ENCODE peak calls at places on chromosomes 16 and 17, in four cellular contexts. T is neural progenitor cell, E is heart left ventricle, V is astrocyte of the spinal cord. O is an unnamed sample.

GRCh38 chr16:31008154-31008950 is 2.1 kb downstream of the STX1B start:
- DNase-seq in V (peak; percentile 86), E (no peak), T (no peak), O (peak; percentile 55)

GRCh38 chr17:68459030-68459376 is 1.7 kb upstream of the WIPI1 start:
- DNase-seq in T (no peak), V (no peak), E (no peak), O (no peak)

GRCh38 chr17:2040942-2041560 is 771 bp upstream of the OVCA2 start:
- DNase-seq in E (no peak), V (no peak), T (no peak), O (no peak)

GRCh38 chr17:46154151-46154816 is 38.9 kb downstream of the KANSL1 start:
- DNase-seq in T (no peak), V (peak; percentile 53), E (no peak), O (no peak)

GRCh38 chr17:34195987-34196386 is 59.1 kb upstream of the CCL2 start:
- DNase-seq in E (no peak), V (no peak), T (no peak), O (no peak)

GRCh38 chr16:14249291-14250032 is 178.3 kb downstream of the MRTFB start:
- DNase-seq in V (peak; percentile 52), E (no peak), T (peak; percentile 39), O (peak; percentile 46)

GRCh38 chr17:40311575-40311974 is 2.6 kb downstream of the RARA start:
- DNase-seq in T (no peak), V (no peak), E (peak; percentile 66), O (peak; percentile 54)

GRCh38 chr16:66695935-66696668 is 441 bp downstream of the CMTM4 start:
- DNase-seq in T (peak; percentile 21), V (no peak), E (no peak), O (peak; percentile 56)

GRCh38 chr16:67968440-67969285 is at the start of gene SLC12A4:
- DNase-seq in V (peak; percentile 69), E (peak; percentile 93), T (peak; percentile 80), O (peak; percentile 68)

GRCh38 chr16:79839851-79840321 is 239.3 kb upstream of the MAF start:
- DNase-seq in T (no peak), V (no peak), E (peak; percentile 24), O (no peak)

GRCh38 chr16:73058221-73058615 is 10.3 kb upstream of the ZFHX3 start:
- DNase-seq in E (peak; percentile 54), V (no peak), T (no peak), O (peak; percentile 57)

GRCh38 chr16:62036807-62037135 is 533 bp upstream of the CDH8 start:
- DNase-seq in E (no peak), V (no peak), T (peak; percentile 67), O (no peak)

GRCh38 chr16:73569266-73569665 is 521.3 kb upstream of the ZFHX3 start:
- DNase-seq in E (no peak), T (no peak), V (no peak), O (no peak)

GRCh38 chr16:88287219-88287618 is 95.5 kb upstream of the ZNF469 start:
- DNase-seq in E (no peak), T (no peak), V (no peak), O (no peak)

GRCh38 chr17:63029520-63029919 is 63.5 kb downstream of the TANC2 start:
- DNase-seq in E (no peak), T (no peak), V (peak; percentile 65), O (peak; percentile 52)

GRCh38 chr17:71959129-71959528 is 161.7 kb upstream of the SOX9 start:
- DNase-seq in V (peak; percentile 13), E (no peak), T (peak; percentile 16), O (peak; percentile 48)

GRCh38 chr17:75504347-75505151 is 10.8 kb downstream of the CASKIN2 start:
- DNase-seq in V (no peak), T (peak; percentile 67), E (no peak), O (peak; percentile 52)

GRCh38 chr17:80035687-80035936 is at the start of gene TBC1D16:
- DNase-seq in V (no peak), E (no peak), T (no peak), O (no peak)

GRCh38 chr16:14527411-14528044 is 102.5 kb downstream of the PARN start:
- DNase-seq in V (no peak), E (no peak), T (no peak), O (peak; percentile 45)

GRCh38 chr17:73399056-73399455 is 87.3 kb upstream of the CDC42EP4 start:
- DNase-seq in V (no peak), T (no peak), E (no peak), O (no peak)

GRCh38 chr16:4205971-4206370 is 35.9 kb downstream of the SRL start:
- DNase-seq in E (no peak), T (no peak), V (no peak), O (no peak)

GRCh38 chr16:53713403-53714013 is 9.6 kb downstream of the FTO start:
- DNase-seq in T (no peak), V (no peak), E (no peak), O (no peak)

GRCh38 chr16:65117701-65118448 is 4.0 kb downstream of the CDH11 start:
- DNase-seq in E (peak; percentile 70), T (peak; percentile 86), V (peak; percentile 87), O (peak; percentile 84)

GRCh38 chr17:57703273-57703672 is 41.8 kb downstream of the CCDC182 start:
- DNase-seq in T (no peak), E (no peak), V (no peak), O (no peak)

GRCh38 chr17:27379863-27380533 is 76.2 kb upstream of the KSR1 start:
- DNase-seq in E (peak; percentile 82), V (peak; percentile 64), T (peak; percentile 77), O (peak; percentile 21)

DNA sequence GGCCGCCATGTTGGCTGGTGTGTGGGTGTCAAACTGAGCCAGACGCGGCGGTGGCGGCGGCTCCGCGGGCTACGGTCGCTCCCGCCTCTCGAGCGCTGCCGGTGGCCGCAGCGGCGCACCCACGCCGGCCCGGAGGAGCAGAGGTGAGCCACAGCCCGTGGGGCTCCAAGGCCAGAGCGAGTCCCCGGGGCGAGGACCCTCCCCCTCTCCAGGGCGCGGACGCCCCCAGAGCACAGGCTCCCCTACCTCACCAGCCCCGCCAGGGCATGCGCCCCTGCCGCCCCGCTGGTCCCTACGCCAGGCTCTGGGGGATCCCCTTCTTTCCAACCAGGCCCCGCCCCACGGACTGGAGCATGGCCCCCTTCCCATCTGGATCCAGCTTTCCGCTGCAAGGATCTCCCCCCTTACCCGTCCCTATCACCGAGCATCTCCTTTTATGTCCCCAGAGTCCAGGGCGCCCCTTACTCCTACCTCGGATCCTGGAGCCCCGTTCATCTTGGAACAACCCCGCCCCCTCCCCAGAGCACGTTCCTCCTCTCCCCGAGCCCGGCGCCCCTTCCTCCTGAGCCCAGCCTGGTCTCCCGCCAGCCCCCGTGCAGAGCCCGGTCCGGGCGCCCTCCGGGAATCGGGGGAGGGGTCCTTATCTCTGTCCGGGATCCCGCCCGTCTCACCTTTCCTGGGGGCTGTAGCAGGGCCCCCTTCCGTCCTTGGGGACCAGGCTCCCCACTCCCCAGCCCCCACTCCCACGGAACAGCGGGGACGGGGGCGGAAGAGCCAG is 412 bp downstream of the EPN2 start:
- DNase-seq in T (peak; percentile 72), V (no peak), E (peak; percentile 50), O (no peak)
- TF ChIP-seq CTCF in T (peak; percentile 31), V (no peak), E (no peak), O (no peak)

GRCh38 chr16:75647492-75648264 is at the start of the genes KARS1 and TERF2IP:
- DNase-seq in V (peak; percentile 94), E (peak; percentile 94), T (peak; percentile 96), O (peak; percentile 95)

GRCh38 chr16:75640598-75640997 is 6.9 kb downstream of the KARS1 start:
- DNase-seq in V (no peak), T (no peak), E (no peak), O (no peak)

GRCh38 chr16:75648265-75649076 is 898 bp downstream of the TERF2IP start:
- DNase-seq in T (peak; percentile 88), E (peak; percentile 90), V (peak; percentile 76), O (peak; percentile 82)

GRCh38 chr16:75647138-75647491 is 350 bp downstream of the KARS1 start:
- DNase-seq in T (no peak), V (no peak), E (no peak), O (no peak)

GRCh38 chr16:75644240-75645012 is 3.0 kb downstream of the KARS1 start:
- DNase-seq in E (no peak), V (no peak), T (no peak), O (peak; percentile 53)
- H3K4me3 ChIP-seq in E (no peak overlapping the region), V (no peak overlapping the region), T (no peak overlapping the region), O (no peak overlapping the region)

DNA sequence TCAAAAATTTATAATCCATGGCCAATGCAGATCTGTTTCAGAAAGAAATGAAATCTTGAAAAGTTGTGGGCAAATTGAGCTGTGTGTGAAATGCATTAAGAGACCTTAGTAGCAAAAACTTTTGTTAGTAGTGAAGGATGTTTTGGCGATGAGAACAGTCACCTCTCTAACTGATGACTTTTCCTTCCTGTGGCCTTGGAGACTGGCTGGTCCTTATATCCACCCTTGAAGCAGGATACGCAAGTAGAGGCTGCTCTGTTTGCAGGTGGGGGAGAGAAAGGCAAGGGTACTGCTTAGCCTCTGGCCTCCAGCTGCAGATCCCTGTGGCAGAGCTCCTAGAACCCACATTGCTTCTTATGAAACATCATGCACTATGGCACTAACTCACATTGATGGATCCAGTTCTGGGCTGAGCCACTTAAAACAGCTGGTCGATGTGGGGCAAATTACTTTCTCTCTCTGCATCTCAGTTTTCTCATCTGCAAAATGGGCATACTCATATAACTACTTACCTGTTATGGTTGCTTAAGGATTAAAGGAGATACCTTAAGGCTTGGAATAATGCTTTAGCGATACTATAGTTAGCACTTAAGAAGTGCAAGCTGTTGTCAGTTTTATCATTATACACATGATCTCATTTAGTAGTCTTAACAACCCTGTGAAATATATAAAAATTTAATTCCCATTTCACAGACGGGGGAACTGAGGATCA is 89.2 kb downstream of the SDR42E1 start:
- DNase-seq in T (no peak), E (no peak), V (no peak), O (no peak)
- TF ChIP-seq CTCF in T (no peak), E (no peak), V (no peak), O (no peak)

DNA sequence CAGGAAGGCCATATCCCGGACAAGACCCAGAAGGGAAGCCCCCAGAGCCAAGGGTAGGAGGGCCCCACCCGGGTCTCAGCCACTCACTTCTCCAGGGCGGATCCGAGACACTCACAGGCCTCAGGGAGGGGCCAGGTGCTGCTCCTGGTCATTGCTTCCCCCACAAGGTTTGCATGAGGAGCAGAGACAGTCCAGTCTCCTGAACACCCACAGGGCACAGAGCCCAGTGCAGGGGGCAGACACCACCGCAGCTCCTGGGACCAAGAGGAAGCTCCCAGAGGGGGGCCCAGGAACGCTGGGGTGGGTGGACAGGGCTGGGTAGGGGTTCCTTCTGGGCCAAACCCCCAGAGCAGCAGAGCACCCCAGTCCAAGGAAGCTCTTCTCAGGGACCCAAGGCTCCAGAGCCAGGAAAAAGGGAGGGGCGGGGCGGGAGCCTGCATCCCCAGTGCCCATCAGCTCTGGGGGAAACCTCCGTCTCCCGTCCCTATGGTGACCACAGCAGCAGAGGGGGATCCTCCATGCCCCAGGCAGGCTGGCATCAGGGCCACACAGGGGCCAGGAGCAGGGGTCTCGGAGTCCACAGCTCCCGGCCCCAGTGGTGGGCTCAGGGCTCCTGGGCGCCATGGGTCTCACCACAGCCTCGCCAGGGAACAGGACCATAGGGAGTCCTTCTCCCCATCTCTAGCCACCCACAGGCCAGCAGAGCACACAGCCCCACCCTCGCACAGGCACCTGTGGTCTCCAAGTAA is 816 bp upstream of the MRPL28 start:
- DNase-seq in T (no peak), V (no peak), E (no peak), O (no peak)
- H3K4me3 ChIP-seq in T (peak overlapping the region; percentile 46), V (no peak overlapping the region), E (peak overlapping the region; percentile 56), O (no peak overlapping the region)

GRCh38 chr16:57045694-57046381 is 46.5 kb upstream of the CPNE2 start:
- DNase-seq in E (peak; percentile 63), V (peak; percentile 62), T (peak; percentile 82), O (peak; percentile 48)
- TF ChIP-seq CTCF in E (peak; percentile 59), V (peak; percentile 95), T (peak; percentile 68), O (peak; percentile 81)

GRCh38 chr17:48173191-48173590 is 65.6 kb downstream of the SNX11 start:
- DNase-seq in E (no peak), V (no peak), T (no peak), O (no peak)
- H3K4me3 ChIP-seq in E (no peak overlapping the region), V (no peak overlapping the region), T (no peak overlapping the region), O (no peak overlapping the region)

O was measured in epithelial cell of esophagus.